ENCODE peak calls at places on chromosomes 11 and 22, in five cellular contexts. M, P, I, G and X are unnamed samples.
A peak's percentile ranks its signal among the peaks of the same experiment; 100 is the strongest.

GRCh38 chr22:36440429-36441002 is 40.9 kb downstream of the TXN2 start:
- DNase-seq in M (no peak), P (no peak), I (no peak), G (no peak), X (no peak)

GRCh38 chr11:122681731-122682130 is 26.2 kb downstream of the UBASH3B start:
- DNase-seq in M (no peak), P (no peak), I (no peak), G (no peak), X (no peak)

GRCh38 chr11:105274631-105275030 is 135.1 kb upstream of the CARD18 start:
- DNase-seq in M (no peak), P (no peak), I (no peak), G (no peak), X (no peak)

GRCh38 chr22:37051629-37052385 is at the start of gene KCTD17:
- DNase-seq in M (peak; percentile 89), P (peak; percentile 98), I (peak; percentile 78), G (peak; percentile 63), X (peak; percentile 99)

GRCh38 chr11:78427615-78428272 is 10.1 kb upstream of the GAB2 start:
- DNase-seq in M (no peak), P (no peak), I (no peak), G (no peak), X (peak; percentile 30)

GRCh38 chr11:123301696-123302400 is 106.8 kb upstream of the CLMP start:
- DNase-seq in M (peak; percentile 84), P (peak; percentile 87), I (peak; percentile 55), G (peak; percentile 58), X (peak; percentile 88)

GRCh38 chr11:69832561-69833413 is 13.6 kb upstream of the FGF3 start:
- DNase-seq in M (peak; percentile 40), P (no peak), I (no peak), G (no peak), X (peak; percentile 13)

GRCh38 chr22:49930596-49931412 is 12.4 kb downstream of the CRELD2 start:
- DNase-seq in M (peak; percentile 79), P (peak; percentile 79), I (peak; percentile 60), G (peak; percentile 51), X (peak; percentile 78)

GRCh38 chr11:134449713-134450112 is 37.7 kb upstream of the B3GAT1 start:
- DNase-seq in M (peak; percentile 43), P (no peak), I (no peak), G (no peak), X (no peak)

GRCh38 chr11:34732831-34733230 is 111.9 kb downstream of the EHF start:
- DNase-seq in M (no peak), P (no peak), I (no peak), G (no peak), X (no peak)

GRCh38 chr11:111571829-111572501 is 30.3 kb upstream of the SIK2 start:
- DNase-seq in M (no peak), P (no peak), I (no peak), G (no peak), X (no peak)

GRCh38 chr11:128291835-128292234 is 295.5 kb downstream of the ETS1 start:
- DNase-seq in M (no peak), P (no peak), I (no peak), G (no peak), X (no peak)

GRCh38 chr11:58926251-58926650 is 13.0 kb upstream of the GLYATL1 start:
- DNase-seq in M (no peak), P (no peak), I (no peak), G (no peak), X (no peak)

DNA sequence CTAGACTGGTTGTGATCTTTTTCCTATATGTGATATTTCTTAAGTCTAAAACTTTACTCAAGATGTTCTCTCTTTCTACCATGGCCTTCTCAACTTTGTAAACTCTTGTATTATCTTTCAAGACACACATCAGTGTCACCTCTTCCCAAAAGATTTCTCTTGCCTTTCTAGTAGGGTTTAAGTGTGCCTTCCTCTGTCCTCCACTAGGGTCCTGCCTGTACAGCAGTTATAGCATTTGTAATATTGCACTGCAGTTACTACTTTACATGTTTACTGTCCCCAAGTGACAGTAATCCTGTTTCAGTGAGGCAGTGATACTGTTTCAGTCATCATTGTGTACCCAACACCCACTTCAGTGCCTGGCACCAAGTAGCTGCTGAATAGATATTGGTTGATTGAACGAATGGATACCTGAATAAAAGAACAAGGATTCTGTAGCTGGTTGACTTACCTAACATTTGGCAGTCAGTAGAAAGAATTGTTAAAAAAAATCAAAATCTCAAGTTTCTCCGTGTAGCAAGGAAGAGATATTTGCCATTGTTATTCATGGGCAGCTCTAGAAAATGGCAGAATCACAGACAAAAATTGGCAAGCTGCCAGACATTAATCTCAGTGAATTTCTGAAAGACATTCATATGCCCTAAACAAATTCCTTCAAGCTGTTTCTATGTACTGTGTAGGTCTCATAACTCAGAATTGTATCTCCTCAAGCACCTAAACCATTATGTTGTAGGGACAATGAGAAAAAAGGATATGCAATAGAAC is 79.4 kb downstream of the RBMXL2 start:
- DNase-seq in M (no peak), P (no peak), I (no peak), G (no peak), X (no peak)
- TF ChIP-seq CTCF in M (no peak), P (no peak), I (no peak), G (no peak), X (no peak)

DNA sequence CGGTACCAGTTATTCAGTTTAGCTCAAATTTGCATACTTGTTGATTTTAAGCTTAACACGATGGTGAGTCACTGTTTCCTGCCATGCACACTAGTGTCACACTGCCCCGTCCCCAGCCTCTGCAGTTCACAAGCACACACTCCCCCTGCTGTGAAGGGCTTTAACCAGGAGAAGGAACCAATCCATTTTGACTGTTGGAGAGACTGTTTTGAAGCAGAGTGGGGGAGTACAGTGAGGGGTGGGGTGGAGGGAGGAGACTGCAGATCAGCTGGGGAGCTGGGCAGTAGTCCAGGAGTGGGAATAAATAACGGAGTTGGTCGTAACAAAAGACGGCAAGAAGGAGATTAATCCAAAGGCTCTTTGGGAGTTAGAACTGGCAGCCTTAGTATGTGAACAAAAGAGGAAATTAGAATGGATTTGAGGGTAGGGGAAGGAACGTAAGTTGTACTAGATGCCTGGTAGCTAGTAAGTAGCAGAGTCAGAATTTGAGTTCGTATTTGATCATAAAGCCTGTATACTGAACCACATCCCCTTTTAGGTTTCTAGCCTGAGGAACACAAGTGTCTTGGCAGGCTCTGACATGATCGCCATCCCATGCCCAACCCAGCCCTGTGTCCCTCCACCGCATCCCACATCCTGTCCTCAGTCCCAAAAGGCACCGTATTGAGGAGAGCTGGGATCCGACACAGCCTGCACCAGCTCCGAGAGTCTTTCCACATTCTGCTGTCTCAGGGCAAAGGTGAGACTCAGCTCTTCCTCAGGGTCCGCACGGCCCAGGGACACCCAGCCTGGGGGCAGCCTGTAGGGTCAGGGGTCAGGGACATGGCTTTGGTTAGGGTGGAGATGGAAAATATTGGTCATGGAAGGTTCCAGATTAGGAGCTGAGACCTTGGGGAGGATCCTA is 853 bp downstream of the TPP1 start:
- DNase-seq in M (peak; percentile 65), P (no peak), I (no peak), G (peak; percentile 82), X (no peak)
- TF ChIP-seq CTCF in M (no peak), P (no peak), I (no peak), G (no peak), X (no peak)

GRCh38 chr11:76781861-76782500 is 1.2 kb upstream of the TSKU start:
- DNase-seq in M (no peak), P (no peak), I (no peak), G (no peak), X (no peak)

GRCh38 chr11:76785513-76785912 is 2.4 kb downstream of the TSKU start:
- DNase-seq in M (no peak), P (no peak), I (no peak), G (no peak), X (no peak)

GRCh38 chr11:76782526-76783293 is 446 bp upstream of the TSKU start:
- DNase-seq in M (peak; percentile 91), P (peak; percentile 83), I (peak; percentile 90), G (peak; percentile 92), X (peak; percentile 77)

GRCh38 chr11:76783901-76784813 is 1.0 kb downstream of the TSKU start:
- DNase-seq in M (peak; percentile 80), P (no peak), I (peak; percentile 73), G (peak; percentile 85), X (no peak)

DNA sequence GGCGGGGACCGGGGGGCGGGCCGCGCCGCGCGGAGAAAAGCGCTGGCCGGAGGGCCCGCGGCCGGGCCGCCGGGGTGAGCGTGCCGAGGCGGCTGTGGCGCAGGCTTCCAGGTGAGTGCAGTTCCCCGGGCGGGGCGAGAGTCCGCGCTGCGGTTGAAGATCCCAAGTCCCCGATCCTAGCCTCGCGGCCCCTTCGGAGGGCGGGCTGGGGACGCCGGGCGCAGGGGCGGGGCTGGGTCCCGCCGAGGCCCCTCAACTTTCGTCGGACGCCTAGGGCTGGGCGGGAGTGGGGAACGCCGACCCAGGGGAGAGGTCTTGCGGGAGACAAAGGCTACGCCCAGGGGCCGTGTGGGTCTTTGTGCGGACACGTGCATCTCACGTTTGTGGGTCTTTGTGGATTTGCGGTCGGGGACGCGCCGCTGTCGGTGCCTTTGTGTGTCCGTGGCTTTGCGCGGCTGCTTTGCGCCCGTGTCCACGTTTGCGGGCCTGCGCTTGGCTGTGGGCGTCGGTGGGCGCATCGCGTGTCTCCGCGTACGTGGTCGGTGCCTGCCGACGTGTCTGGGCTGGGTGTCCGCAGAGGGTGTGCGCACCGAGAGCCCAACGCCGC is at the start of gene TSKU:
- DNase-seq in M (peak; percentile 80), P (peak; percentile 56), I (no peak), G (no peak), X (no peak)
- TF ChIP-seq CTCF in M (no peak), P (no peak), I (no peak), G (no peak), X (no peak)

GRCh38 chr11:129375731-129376657 is at the start of gene BARX2:
- DNase-seq in M (peak; percentile 82), P (peak; percentile 62), I (no peak), G (no peak), X (peak; percentile 55)
- TF ChIP-seq CTCF in M (no peak), P (peak; percentile 48), I (peak; percentile 14), G (no peak), X (no peak)